ENCODE peak calls at places on chromosomes 4 and X, in seven cellular contexts. Q, H, N, X, O, F and R are unnamed samples.

GRCh38 chr4:79827283-79827682 is 245.7 kb downstream of the ANTXR2 start:
- DNase-seq in X (no peak), N (no peak), Q (no peak), F (no peak), H (no peak), O (no peak), R (no peak)

GRCh38 chr4:88320780-88321373 is 36.5 kb upstream of the PPM1K start:
- DNase-seq in Q (no peak), O (peak), N (no peak), X (peak), H (no peak), F (no peak), R (peak)

GRCh38 chr4:17275836-17276235 is 236.1 kb downstream of the QDPR start:
- DNase-seq in O (no peak), Q (no peak), F (no peak), N (no peak), H (no peak), X (no peak), R (no peak)

GRCh38 chr4:31124008-31124645 is 404.0 kb downstream of the PCDH7 start:
- DNase-seq in O (no peak), X (no peak), H (no peak), Q (no peak), N (no peak), F (no peak), R (no peak)

GRCh38 chr4:7559741-7560376 is 125.1 kb upstream of the PSAPL1 start:
- DNase-seq in N (no peak), Q (no peak), O (no peak), H (no peak), F (peak), X (no peak), R (no peak)

GRCh38 chrX:148661035-148661434 is 160.6 kb downstream of the AFF2 start:
- DNase-seq in F (no peak), N (no peak), X (no peak), H (no peak), Q (no peak), O (no peak), R (no peak)

GRCh38 chrX:70042399-70043371 is 7.1 kb downstream of the AWAT2 start:
- DNase-seq in N (no peak), H (no peak), X (no peak), Q (no peak), F (no peak), O (no peak), R (no peak)

GRCh38 chr4:119752936-119753335 is 124.3 kb upstream of the PDE5A start:
- DNase-seq in Q (no peak), H (no peak), O (no peak), F (no peak), X (no peak), N (no peak), R (no peak)

GRCh38 chr4:12729384-12729783 is 754.8 kb downstream of the RAB28 start:
- DNase-seq in O (no peak), F (no peak), X (no peak), H (no peak), Q (no peak), N (no peak), R (no peak)

GRCh38 chr4:61312526-61312925 is 112.4 kb downstream of the ADGRL3 start:
- DNase-seq in X (no peak), N (no peak), F (no peak), H (no peak), O (no peak), Q (no peak), R (no peak)

GRCh38 chrX:24870143-24870542 is 145.6 kb downstream of the ARX start:
- DNase-seq in F (no peak), H (no peak), Q (no peak), O (no peak), N (no peak), X (no peak), R (no peak)

GRCh38 chrX:115284877-115285276 is 4.6 kb upstream of the LUZP4 start:
- DNase-seq in F (no peak), X (no peak), Q (no peak), O (no peak), N (no peak), H (no peak), R (no peak)

GRCh38 chr4:189059996-189060570 is 880.6 kb upstream of the FRG1 start:
- DNase-seq in F (no peak), O (no peak), H (no peak), Q (no peak), N (no peak), X (no peak), R (no peak)

GRCh38 chr4:41241919-41242318 is 14.8 kb upstream of the UCHL1 start:
- DNase-seq in H (no peak), O (no peak), Q (no peak), F (no peak), N (no peak), X (no peak), R (no peak)

GRCh38 chr4:54099287-54099958 is 540 bp upstream of the GSX2 start:
- DNase-seq in H (no peak), O (no peak), F (no peak), Q (no peak), N (no peak), X (no peak), R (no peak)

GRCh38 chr4:140150636-140150885 is 3.4 kb downstream of the MAML3 start:
- DNase-seq in O (peak), Q (peak), H (peak), F (no peak), X (peak), N (no peak), R (peak)

GRCh38 chr4:25443851-25444250 is 66.8 kb downstream of the ANAPC4 start:
- DNase-seq in X (no peak), N (no peak), F (no peak), H (no peak), O (no peak), Q (no peak), R (no peak)

GRCh38 chr4:3745886-3746656 is 20.1 kb upstream of the ADRA2C start:
- DNase-seq in X (no peak), N (peak), H (no peak), O (peak), Q (no peak), F (no peak), R (no peak)

GRCh38 chrX:3326721-3327120 is 19.7 kb downstream of the MXRA5 start:
- DNase-seq in Q (no peak), X (no peak), F (no peak), N (no peak), O (no peak), H (no peak), R (no peak)

GRCh38 chr4:84826681-84827080 is 139.8 kb downstream of the WDFY3 start:
- DNase-seq in H (no peak), N (no peak), F (no peak), X (no peak), O (no peak), Q (no peak), R (no peak)

GRCh38 chr4:186932631-186933150 is 209.0 kb upstream of the FAT1 start:
- DNase-seq in Q (no peak), O (no peak), N (no peak), X (no peak), H (no peak), F (no peak), R (no peak)

GRCh38 chr4:41661447-41662076 is 87.0 kb downstream of the PHOX2B start:
- DNase-seq in H (peak), N (peak), Q (peak), X (peak), F (no peak), O (peak), R (peak)

GRCh38 chr4:38752393-38752961 is 30.3 kb downstream of the TLR10 start:
- DNase-seq in F (no peak), Q (no peak), H (no peak), O (no peak), X (no peak), N (no peak), R (no peak)

GRCh38 chrX:23505531-23506303 is 161.6 kb upstream of the PRDX4 start:
- DNase-seq in F (no peak), X (no peak), H (no peak), O (no peak), Q (no peak), N (no peak), R (no peak)

GRCh38 chrX:40227111-40227510 is 129.4 kb upstream of the BCOR start:
- DNase-seq in X (no peak), F (no peak), O (no peak), H (no peak), Q (no peak), N (no peak), R (no peak)

GRCh38 chr4:54439831-54440243 is 210.7 kb downstream of the PDGFRA start:
- DNase-seq in O (peak), F (no peak), H (peak), N (peak), X (peak), Q (peak), R (peak)

GRCh38 chr4:111174331-111174730 is 551.5 kb upstream of the PITX2 start:
- DNase-seq in Q (no peak), H (no peak), N (no peak), F (no peak), X (no peak), O (no peak), R (no peak)

GRCh38 chr4:40656221-40656863 is 26.7 kb upstream of the RBM47 start:
- DNase-seq in Q (no peak), H (no peak), O (no peak), N (no peak), F (no peak), X (no peak), R (no peak)

GRCh38 chr4:156594619-156595018 is 377.0 kb downstream of the PDGFC start:
- DNase-seq in O (peak), H (peak), Q (no peak), X (peak), F (no peak), N (peak), R (peak)

GRCh38 chr4:88738146-88738545 is 40.5 kb upstream of the NAP1L5 start:
- DNase-seq in X (no peak), N (peak), O (no peak), Q (no peak), H (peak), F (no peak), R (no peak)

GRCh38 chr4:181957088-181957487 is 286.1 kb upstream of the TENM3 start:
- DNase-seq in Q (no peak), H (no peak), X (no peak), O (no peak), N (no peak), F (no peak), R (no peak)

GRCh38 chr4:120524237-120524636 is 398.3 kb downstream of the PRDM5 start:
- DNase-seq in Q (no peak), H (no peak), N (no peak), F (no peak), O (no peak), X (no peak), R (no peak)

DNA sequence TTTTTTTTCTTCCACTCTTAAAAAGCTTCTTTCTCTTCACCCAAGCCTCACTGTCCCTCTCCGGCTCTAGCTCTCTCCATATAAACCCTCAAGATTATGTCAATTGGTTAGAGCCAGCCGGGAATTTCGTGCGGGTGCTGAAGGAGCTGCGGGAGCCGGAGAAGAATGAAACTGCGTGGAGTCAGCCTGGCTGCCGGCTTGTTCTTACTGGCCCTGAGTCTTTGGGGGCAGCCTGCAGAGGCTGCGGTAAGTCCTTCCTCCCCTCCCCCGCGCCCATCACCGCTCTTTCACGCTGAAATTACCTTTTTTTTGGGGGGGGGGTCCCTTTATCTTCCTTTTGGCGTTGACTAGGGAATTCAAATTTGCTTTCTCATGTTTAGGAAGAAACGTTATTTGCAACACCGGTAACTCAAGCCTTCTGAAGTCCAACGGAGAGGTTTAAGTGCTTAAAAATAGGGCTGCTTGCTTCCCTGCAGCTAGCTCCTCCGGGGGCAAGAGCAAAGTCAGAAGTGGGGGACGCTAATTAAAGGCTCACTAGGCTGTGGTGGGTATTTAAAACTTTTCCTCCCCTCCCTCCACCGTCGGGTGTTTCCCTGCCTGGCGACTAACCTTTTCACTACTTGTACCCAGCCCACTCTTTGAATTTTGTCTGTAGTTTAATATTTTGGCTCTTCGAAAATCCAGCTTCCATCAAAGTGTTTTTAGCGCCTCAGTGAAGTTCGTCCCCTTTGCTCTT is 491 bp downstream of the COL4A5 start:
- DNase-seq in F (no peak), Q (no peak), N (peak), X (no peak), O (peak), H (peak), R (peak)
- H3K27ac ChIP-seq in F (no peak), Q (peak), N (peak), X (peak), O (peak), H (peak), R (peak)

DNA sequence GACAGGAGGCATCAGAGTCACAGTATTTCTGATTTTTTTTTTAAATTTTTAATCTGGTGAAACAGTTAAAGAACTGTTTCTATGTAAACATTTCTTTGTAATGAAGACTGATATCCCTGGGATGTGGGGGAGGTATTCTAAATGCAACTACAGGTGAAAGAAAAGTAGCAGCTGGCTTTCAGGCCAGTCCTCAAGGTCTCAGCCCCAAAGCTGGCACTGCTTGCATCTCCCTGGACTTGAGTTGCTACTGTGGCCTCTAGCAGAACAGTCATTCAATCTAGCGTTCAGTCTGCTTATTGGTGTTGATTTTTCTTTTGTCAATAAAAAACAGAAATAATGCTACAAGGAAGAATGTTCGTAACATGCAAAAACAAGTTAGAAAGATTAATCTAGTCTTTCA is 4.9 kb downstream of the MBNL3 start:
- DNase-seq in H (no peak), F (no peak), N (no peak), X (no peak), Q (no peak), O (peak), R (no peak)
- H3K27ac ChIP-seq in H (no peak), F (no peak), N (no peak), X (no peak), Q (no peak), O (no peak), R (no peak)

GRCh38 chrX:46317158-46317557 is 228.1 kb downstream of the ZNF674 start:
- DNase-seq in H (no peak), X (no peak), Q (no peak), O (no peak), N (no peak), F (no peak), R (no peak)

GRCh38 chrX:46324166-46324565 is 221.1 kb downstream of the ZNF674 start:
- DNase-seq in X (no peak), N (no peak), H (no peak), Q (no peak), F (no peak), O (no peak), R (no peak)

GRCh38 chrX:46318551-46318950 is 226.7 kb downstream of the ZNF674 start:
- DNase-seq in H (no peak), Q (no peak), N (no peak), X (no peak), F (no peak), O (no peak), R (no peak)

GRCh38 chrX:46325312-46325877 is 219.8 kb downstream of the ZNF674 start:
- DNase-seq in X (no peak), O (no peak), Q (peak), N (no peak), F (no peak), H (no peak), R (peak)

GRCh38 chrX:46319750-46320149 is 225.5 kb downstream of the ZNF674 start:
- DNase-seq in X (no peak), Q (no peak), F (no peak), N (no peak), O (peak), H (no peak), R (no peak)
- H3K27ac ChIP-seq in X (no peak), Q (no peak), F (no peak), N (no peak), O (no peak), H (no peak), R (no peak)

GRCh38 chr4:168641811-168642140 is 144.9 kb downstream of the PALLD start:
- DNase-seq in H (no peak), N (no peak), F (no peak), O (no peak), X (no peak), Q (no peak), R (no peak)

GRCh38 chr4:168639914-168640313 is 143.1 kb downstream of the PALLD start:
- DNase-seq in Q (no peak), X (no peak), H (no peak), N (no peak), O (no peak), F (no peak), R (no peak)

GRCh38 chr4:168645933-168646768 is 149.3 kb downstream of the PALLD start:
- DNase-seq in O (no peak), X (no peak), F (no peak), Q (no peak), H (no peak), N (no peak), R (no peak)

GRCh38 chr4:168643796-168644159 is 146.9 kb downstream of the PALLD start:
- DNase-seq in X (no peak), N (no peak), H (no peak), O (no peak), Q (no peak), F (no peak), R (no peak)

DNA sequence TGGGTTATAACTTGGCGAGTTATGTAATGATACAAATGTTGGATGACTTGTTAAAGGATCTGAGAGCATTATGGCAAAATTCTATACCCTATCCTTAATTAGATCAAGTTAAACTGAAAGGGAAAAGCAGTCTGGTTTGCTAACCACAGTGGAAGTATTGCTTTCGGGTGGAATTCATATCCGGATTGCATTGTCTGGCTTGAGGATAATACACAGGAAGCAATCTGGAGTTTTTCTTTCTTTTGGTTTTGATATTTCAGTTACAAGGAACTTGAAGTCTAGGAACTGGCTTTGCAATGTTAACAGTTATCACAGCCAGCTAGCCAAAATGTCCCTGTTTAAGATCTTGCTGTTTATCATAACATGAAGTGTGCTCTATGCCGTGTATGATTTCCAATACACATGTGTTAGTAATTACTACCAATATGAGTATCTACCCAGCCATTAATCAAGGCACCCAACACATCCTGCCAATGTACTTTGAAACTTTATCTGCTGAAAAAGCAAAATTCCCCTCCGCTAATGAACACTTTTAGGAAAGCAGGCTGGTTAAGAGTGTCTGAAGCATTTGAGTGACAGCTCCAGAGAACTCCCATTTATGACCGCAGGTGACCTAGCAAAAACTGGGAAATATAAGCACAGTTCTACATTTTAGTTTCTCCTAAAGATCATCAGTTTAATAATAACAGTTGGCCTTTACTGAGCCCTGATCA is 146.4 kb downstream of the PALLD start:
- DNase-seq in X (no peak), F (no peak), H (no peak), Q (no peak), O (no peak), N (no peak), R (no peak)
- H3K27ac ChIP-seq in X (peak), F (no peak), H (peak), Q (peak), O (no peak), N (peak), R (no peak)

DNA sequence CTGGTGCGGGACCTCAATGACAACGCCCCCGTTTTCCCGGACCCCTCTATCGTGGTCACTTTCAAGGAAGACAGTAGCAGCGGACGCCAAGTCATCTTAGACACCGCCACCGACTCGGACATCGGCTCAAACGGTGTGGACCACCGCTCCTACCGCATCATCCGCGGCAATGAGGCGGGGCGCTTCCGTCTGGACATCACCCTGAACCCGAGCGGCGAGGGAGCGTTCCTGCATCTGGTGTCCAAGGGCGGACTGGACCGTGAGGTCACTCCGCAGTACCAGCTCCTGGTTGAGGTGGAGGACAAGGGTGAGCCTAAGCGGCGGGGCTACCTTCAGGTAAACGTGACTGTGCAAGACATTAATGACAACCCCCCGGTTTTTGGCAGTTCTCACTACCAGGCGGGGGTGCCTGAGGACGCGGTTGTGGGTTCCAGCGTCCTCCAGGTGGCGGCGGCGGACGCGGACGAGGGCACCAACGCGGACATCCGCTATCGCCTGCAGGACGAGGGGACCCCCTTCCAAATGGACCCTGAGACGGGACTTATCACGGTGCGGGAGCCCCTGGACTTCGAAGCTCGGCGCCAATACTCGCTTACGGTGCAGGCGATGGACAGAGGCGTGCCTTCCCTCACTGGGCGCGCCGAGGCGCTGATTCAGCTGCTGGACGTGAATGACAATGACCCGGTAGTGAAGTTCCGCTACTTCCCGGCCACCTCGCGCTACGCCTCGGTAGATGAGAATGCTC is 2.2 kb downstream of the FAT4 start:
- DNase-seq in N (peak), X (peak), H (peak), Q (peak), O (peak), F (peak), R (peak)
- H3K27ac ChIP-seq in N (peak), X (peak), H (peak), Q (peak), O (peak), F (peak), R (peak)

GRCh38 chr4:73396304-73396703 is 7.8 kb upstream of the ALB start:
- DNase-seq in F (no peak), X (no peak), N (no peak), O (no peak), H (no peak), Q (no peak), R (no peak)
- H3K27ac ChIP-seq in F (no peak), X (no peak), N (no peak), O (no peak), H (no peak), Q (no peak), R (no peak)

GRCh38 chr4:87118421-87118820 is 102.0 kb downstream of the KLHL8 start:
- DNase-seq in H (no peak), F (no peak), X (no peak), N (no peak), Q (no peak), O (no peak), R (no peak)

GRCh38 chr4:87117730-87118075 is 102.7 kb downstream of the KLHL8 start:
- DNase-seq in H (no peak), N (no peak), Q (no peak), O (no peak), F (no peak), X (no peak), R (no peak)

GRCh38 chr4:87116230-87116629 is 104.2 kb downstream of the KLHL8 start:
- DNase-seq in Q (no peak), X (no peak), N (no peak), F (no peak), H (no peak), O (no peak), R (no peak)

GRCh38 chr4:87118826-87119225 is 101.6 kb downstream of the KLHL8 start:
- DNase-seq in H (no peak), Q (no peak), F (no peak), N (no peak), O (no peak), X (no peak), R (no peak)

GRCh38 chr4:87117051-87117729 is 103.2 kb downstream of the KLHL8 start:
- DNase-seq in F (no peak), X (no peak), Q (no peak), O (no peak), H (no peak), N (no peak), R (no peak)
- H3K27ac ChIP-seq in F (no peak), X (peak), Q (peak), O (no peak), H (peak), N (peak), R (peak)